ENCODE peak calls at places on chromosomes 16 and 17, in eight cellular contexts. One of them, this sample, is unnamed.

GRCh38 chr17:45991341-45991740 is 7.7 kb upstream of the STH start:
- DNase-seq in uterus: no peak
- DNase-seq in spleen: no peak
- DNase-seq in prostate gland: no peak
- DNase-seq in A549: no peak
- DNase-seq in IMR-90: no peak
- DNase-seq in sigmoid colon: no peak
- DNase-seq in stomach: no peak
- DNase-seq in this sample: no peak

GRCh38 chr17:40086150-40087044 is 14.0 kb downstream of the NR1D1 start:
- DNase-seq in uterus: peak
- DNase-seq in stomach: peak
- DNase-seq in prostate gland: no peak
- DNase-seq in sigmoid colon: no peak
- DNase-seq in A549: peak
- DNase-seq in spleen: peak
- DNase-seq in IMR-90: no peak
- DNase-seq in this sample: peak

GRCh38 chr16:50467943-50468748 is 80.0 kb upstream of the NKD1 start:
- DNase-seq in sigmoid colon: peak
- DNase-seq in prostate gland: no peak
- DNase-seq in spleen: no peak
- DNase-seq in A549: no peak
- DNase-seq in stomach: peak
- DNase-seq in IMR-90: no peak
- DNase-seq in uterus: no peak
- DNase-seq in this sample: peak

GRCh38 chr17:28897769-28898259 is 281 bp upstream of the FLOT2 start:
- DNase-seq in stomach: no peak
- DNase-seq in sigmoid colon: peak
- DNase-seq in prostate gland: no peak
- DNase-seq in A549: no peak
- DNase-seq in IMR-90: no peak
- DNase-seq in spleen: no peak
- DNase-seq in uterus: no peak
- DNase-seq in this sample: no peak

GRCh38 chr17:43871947-43872690 is 25.1 kb downstream of the CD300LG start:
- DNase-seq in stomach: peak
- DNase-seq in spleen: no peak
- DNase-seq in A549: no peak
- DNase-seq in IMR-90: no peak
- DNase-seq in sigmoid colon: no peak
- DNase-seq in uterus: no peak
- DNase-seq in prostate gland: no peak
- DNase-seq in this sample: no peak

GRCh38 chr17:35088911-35089845 is 25.7 kb upstream of the RFFL start:
- DNase-seq in IMR-90: peak
- DNase-seq in spleen: peak
- DNase-seq in sigmoid colon: peak
- DNase-seq in A549: peak
- DNase-seq in uterus: peak
- DNase-seq in prostate gland: peak
- DNase-seq in stomach: peak
- DNase-seq in this sample: peak

GRCh38 chr16:75256059-75256870 is 4.8 kb upstream of the BCAR1 start:
- DNase-seq in A549: no peak
- DNase-seq in stomach: peak
- DNase-seq in spleen: peak
- DNase-seq in prostate gland: no peak
- DNase-seq in sigmoid colon: peak
- DNase-seq in IMR-90: no peak
- DNase-seq in uterus: no peak
- DNase-seq in this sample: peak

GRCh38 chr16:75289189-75289588 is 37.8 kb upstream of the BCAR1 start:
- DNase-seq in A549: no peak
- DNase-seq in sigmoid colon: no peak
- DNase-seq in stomach: no peak
- DNase-seq in IMR-90: peak
- DNase-seq in prostate gland: no peak
- DNase-seq in spleen: no peak
- DNase-seq in uterus: no peak
- DNase-seq in this sample: peak

GRCh38 chr17:76682306-76682705 is 28.5 kb downstream of the MXRA7 start:
- DNase-seq in A549: no peak
- DNase-seq in sigmoid colon: peak
- DNase-seq in prostate gland: no peak
- DNase-seq in stomach: no peak
- DNase-seq in IMR-90: no peak
- DNase-seq in uterus: peak
- DNase-seq in spleen: peak
- DNase-seq in this sample: no peak

GRCh38 chr17:48003686-48004120 is 32.8 kb downstream of the CDK5RAP3 start:
- DNase-seq in IMR-90: no peak
- DNase-seq in stomach: no peak
- DNase-seq in A549: no peak
- DNase-seq in sigmoid colon: no peak
- DNase-seq in prostate gland: no peak
- DNase-seq in spleen: no peak
- DNase-seq in uterus: no peak
- DNase-seq in this sample: no peak

GRCh38 chr17:3526971-3527370 is 30.6 kb downstream of the TRPV3 start:
- DNase-seq in uterus: no peak
- DNase-seq in sigmoid colon: peak
- DNase-seq in stomach: no peak
- DNase-seq in spleen: peak
- DNase-seq in A549: no peak
- DNase-seq in IMR-90: no peak
- DNase-seq in prostate gland: no peak
- DNase-seq in this sample: no peak

GRCh38 chr16:88293097-88293496 is 89.7 kb upstream of the ZNF469 start:
- DNase-seq in A549: no peak
- DNase-seq in sigmoid colon: no peak
- DNase-seq in IMR-90: no peak
- DNase-seq in spleen: no peak
- DNase-seq in prostate gland: no peak
- DNase-seq in stomach: no peak
- DNase-seq in uterus: no peak
- DNase-seq in this sample: no peak

GRCh38 chr17:74961657-74962360 is 10.8 kb downstream of the HID1 start:
- DNase-seq in IMR-90: peak
- DNase-seq in spleen: peak
- DNase-seq in uterus: peak
- DNase-seq in sigmoid colon: peak
- DNase-seq in prostate gland: peak
- DNase-seq in A549: peak
- DNase-seq in stomach: peak
- DNase-seq in this sample: peak

GRCh38 chr16:67957622-67958021 is 10.8 kb downstream of the SLC12A4 start:
- DNase-seq in A549: no peak
- DNase-seq in prostate gland: no peak
- DNase-seq in IMR-90: no peak
- DNase-seq in sigmoid colon: no peak
- DNase-seq in spleen: no peak
- DNase-seq in uterus: no peak
- DNase-seq in stomach: no peak
- DNase-seq in this sample: no peak

GRCh38 chr16:87854053-87854906 is 15.0 kb downstream of the SLC7A5 start:
- DNase-seq in sigmoid colon: no peak
- DNase-seq in prostate gland: no peak
- DNase-seq in spleen: peak
- DNase-seq in A549: peak
- DNase-seq in stomach: no peak
- DNase-seq in uterus: no peak
- DNase-seq in IMR-90: no peak
- DNase-seq in this sample: no peak

GRCh38 chr17:65389426-65389825 is 172.0 kb downstream of the AXIN2 start:
- DNase-seq in sigmoid colon: no peak
- DNase-seq in uterus: no peak
- DNase-seq in prostate gland: no peak
- DNase-seq in A549: no peak
- DNase-seq in IMR-90: peak
- DNase-seq in spleen: no peak
- DNase-seq in stomach: no peak
- DNase-seq in this sample: no peak

GRCh38 chr16:73021866-73022495 is 25.9 kb downstream of the ZFHX3 start:
- DNase-seq in spleen: no peak
- DNase-seq in IMR-90: no peak
- DNase-seq in stomach: no peak
- DNase-seq in uterus: no peak
- DNase-seq in A549: no peak
- DNase-seq in prostate gland: no peak
- DNase-seq in sigmoid colon: peak
- DNase-seq in this sample: no peak

GRCh38 chr16:22220714-22221113 is 14.6 kb downstream of the EEF2K start:
- DNase-seq in A549: no peak
- DNase-seq in spleen: no peak
- DNase-seq in IMR-90: no peak
- DNase-seq in stomach: peak
- DNase-seq in prostate gland: peak
- DNase-seq in uterus: peak
- DNase-seq in sigmoid colon: no peak
- DNase-seq in this sample: no peak

GRCh38 chr16:57998484-57998883 is 2.0 kb downstream of the ZNF319 start:
- DNase-seq in uterus: no peak
- DNase-seq in stomach: peak
- DNase-seq in sigmoid colon: no peak
- DNase-seq in prostate gland: no peak
- DNase-seq in IMR-90: no peak
- DNase-seq in spleen: peak
- DNase-seq in A549: peak
- DNase-seq in this sample: no peak

GRCh38 chr17:4479982-4480751 is 18.5 kb upstream of the SPNS2 start:
- DNase-seq in prostate gland: no peak
- DNase-seq in stomach: no peak
- DNase-seq in A549: no peak
- DNase-seq in uterus: no peak
- DNase-seq in IMR-90: no peak
- DNase-seq in spleen: no peak
- DNase-seq in sigmoid colon: no peak
- DNase-seq in this sample: no peak

DNA sequence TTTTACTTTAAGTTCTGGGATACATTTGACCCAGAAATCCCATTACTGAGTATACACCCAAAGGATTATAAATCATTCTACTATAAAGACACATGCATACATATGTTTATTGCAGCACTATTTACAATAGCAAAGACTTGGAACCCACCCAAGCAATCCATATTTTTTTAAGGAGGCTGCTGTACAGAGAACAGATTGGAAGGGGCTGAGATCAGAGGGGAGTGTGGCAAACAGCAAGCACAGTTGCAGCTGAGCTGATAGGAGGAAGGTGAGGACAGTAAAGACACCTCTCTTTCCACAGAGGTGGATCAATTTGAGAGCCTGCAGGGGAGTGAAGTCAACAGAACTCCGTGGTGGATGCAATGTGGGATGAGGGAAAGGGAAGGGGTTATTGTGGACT is 10.2 kb upstream of the TMEM238L start:
- DNase-seq in stomach: no peak
- DNase-seq in uterus: no peak
- DNase-seq in spleen: no peak
- DNase-seq in IMR-90: no peak
- DNase-seq in sigmoid colon: no peak
- DNase-seq in prostate gland: no peak
- DNase-seq in A549: no peak
- DNase-seq in this sample: no peak
- TF ChIP-seq POLR2A in stomach: no peak
- TF ChIP-seq POLR2A in uterus: no peak
- TF ChIP-seq POLR2A in spleen: no peak
- TF ChIP-seq POLR2A in IMR-90: no peak
- TF ChIP-seq POLR2A in sigmoid colon: no peak
- TF ChIP-seq POLR2A in prostate gland: no peak
- TF ChIP-seq POLR2A in A549: no peak
- TF ChIP-seq POLR2A in this sample: no peak

DNA sequence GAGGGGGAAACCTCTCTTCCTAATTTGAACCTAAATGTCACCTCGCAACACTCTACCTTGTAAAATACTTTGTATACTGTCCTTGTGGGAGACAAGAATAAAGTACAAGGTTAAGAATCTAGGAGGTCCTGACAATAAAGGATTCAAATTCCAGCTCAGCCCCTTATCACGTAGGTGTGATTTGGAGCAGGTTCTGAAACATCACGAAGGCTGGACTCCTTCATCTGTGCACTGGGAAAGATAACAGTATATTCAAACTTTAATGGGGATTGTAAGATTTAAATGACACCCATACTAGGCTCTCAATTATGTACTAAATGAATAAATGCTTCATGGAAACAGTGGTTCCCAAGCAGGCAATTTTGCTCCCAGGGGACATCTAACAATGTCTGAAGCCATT is 2.1 kb downstream of the TXNDC11 start:
- DNase-seq in uterus: no peak
- DNase-seq in IMR-90: no peak
- DNase-seq in spleen: no peak
- DNase-seq in sigmoid colon: no peak
- DNase-seq in stomach: no peak
- DNase-seq in A549: no peak
- DNase-seq in prostate gland: no peak
- DNase-seq in this sample: no peak
- H3K4me3 ChIP-seq in uterus: peak
- H3K4me3 ChIP-seq in IMR-90: peak
- H3K4me3 ChIP-seq in spleen: peak
- H3K4me3 ChIP-seq in sigmoid colon: no peak
- H3K4me3 ChIP-seq in stomach: peak
- H3K4me3 ChIP-seq in A549: peak
- H3K4me3 ChIP-seq in prostate gland: no peak
- H3K4me3 ChIP-seq in this sample: no peak

DNA sequence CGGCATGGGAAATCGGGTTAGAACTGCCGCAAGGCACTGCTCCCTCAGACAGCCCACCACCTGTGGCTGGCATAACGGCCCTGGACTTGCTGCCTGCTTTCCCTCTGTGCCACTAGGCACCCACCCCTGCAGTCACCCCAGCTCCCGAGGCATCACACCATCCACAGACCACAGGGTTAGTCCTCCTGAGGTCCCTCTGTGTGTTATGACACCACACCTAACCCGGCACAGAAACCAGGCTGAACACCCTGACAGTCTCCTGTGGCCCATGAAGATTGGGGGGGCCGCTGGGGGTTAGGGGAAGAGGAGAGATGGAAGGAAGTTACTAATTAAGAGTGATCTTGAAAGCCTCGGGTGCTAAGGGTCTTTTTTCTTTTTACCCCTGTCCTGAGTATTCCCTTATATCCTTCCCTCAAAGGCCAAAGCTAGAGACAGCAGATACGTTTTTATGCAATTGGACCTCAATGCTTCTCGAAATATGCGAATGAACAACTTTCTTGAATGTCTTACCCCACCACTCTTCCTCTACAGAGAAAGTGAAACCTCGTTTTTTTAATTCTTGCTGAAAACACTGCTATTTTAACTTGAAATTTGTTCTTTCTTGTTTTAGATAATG is 7.0 kb downstream of the CYTH1 start:
- DNase-seq in sigmoid colon: peak
- DNase-seq in IMR-90: no peak
- DNase-seq in spleen: peak
- DNase-seq in stomach: no peak
- DNase-seq in prostate gland: no peak
- DNase-seq in A549: no peak
- DNase-seq in uterus: no peak
- DNase-seq in this sample: no peak
- TF ChIP-seq POLR2A in sigmoid colon: no peak
- TF ChIP-seq POLR2A in IMR-90: no peak
- TF ChIP-seq POLR2A in spleen: no peak
- TF ChIP-seq POLR2A in stomach: no peak
- TF ChIP-seq POLR2A in prostate gland: no peak
- TF ChIP-seq POLR2A in A549: no peak
- TF ChIP-seq POLR2A in uterus: no peak
- TF ChIP-seq POLR2A in this sample: no peak

GRCh38 chr16:53982631-53983042 is 278.7 kb downstream of the FTO start:
- DNase-seq in IMR-90: no peak
- DNase-seq in spleen: no peak
- DNase-seq in A549: no peak
- DNase-seq in sigmoid colon: no peak
- DNase-seq in prostate gland: no peak
- DNase-seq in uterus: no peak
- DNase-seq in stomach: no peak
- DNase-seq in this sample: no peak
- H3K4me3 ChIP-seq in IMR-90: no peak
- H3K4me3 ChIP-seq in spleen: no peak
- H3K4me3 ChIP-seq in A549: no peak
- H3K4me3 ChIP-seq in sigmoid colon: no peak
- H3K4me3 ChIP-seq in prostate gland: no peak
- H3K4me3 ChIP-seq in uterus: no peak
- H3K4me3 ChIP-seq in stomach: no peak
- H3K4me3 ChIP-seq in this sample: no peak